ENCODE peak calls at places on chromosome 5, in five cellular contexts. G is naive B cell; H is lung microvascular endothelial cell; X is left cardiac atrium; B is CD4-positive, alpha-beta memory T cell. V is an unnamed sample.

GRCh38 chr5:68272289-68272688 is 56.7 kb downstream of the PIK3R1 start:
- DNase-seq in G (peak; percentile 14), H (no peak), X (no peak), B (peak; percentile 50), V (no peak)

GRCh38 chr5:92599217-92599810 is 981.7 kb downstream of the NR2F1-AS1 start:
- DNase-seq in G (no peak), H (no peak), X (no peak), B (no peak), V (no peak)

GRCh38 chr5:178790371-178790770 is 59.9 kb upstream of the ZNF354A start:
- DNase-seq in G (no peak), H (no peak), X (no peak), B (no peak), V (no peak)

GRCh38 chr5:37777472-37778135 is 62.2 kb downstream of the GDNF start:
- DNase-seq in G (no peak), H (peak; percentile 83), X (no peak), B (no peak), V (no peak)

GRCh38 chr5:88836195-88836838 is 46.7 kb downstream of the MEF2C start:
- DNase-seq in G (no peak), H (peak; percentile 61), X (peak; percentile 36), B (no peak), V (no peak)

GRCh38 chr5:60010328-60010727 is 116.8 kb upstream of the PDE4D start:
- DNase-seq in G (no peak), H (no peak), X (no peak), B (no peak), V (no peak)

GRCh38 chr5:78927657-78928282 is 57.3 kb downstream of the ARSB start:
- DNase-seq in G (no peak), H (peak; percentile 8), X (no peak), B (no peak), V (no peak)

GRCh38 chr5:168291961-168292782 is 727 bp downstream of the WWC1 start:
- DNase-seq in G (no peak), H (no peak), X (no peak), B (no peak), V (no peak)

GRCh38 chr5:14600846-14601245 is 19.3 kb downstream of the OTULINL start:
- DNase-seq in G (no peak), H (no peak), X (no peak), B (no peak), V (no peak)

GRCh38 chr5:53360811-53361210 is 119.6 kb upstream of the FST start:
- DNase-seq in G (no peak), H (peak; percentile 54), X (no peak), B (no peak), V (no peak)

GRCh38 chr5:88732181-88732633 is 150.8 kb downstream of the MEF2C start:
- DNase-seq in G (peak; percentile 54), H (no peak), X (peak; percentile 50), B (no peak), V (peak; percentile 92)

GRCh38 chr5:31531543-31531887 is 378 bp downstream of the DROSHA start:
- DNase-seq in G (no peak), H (peak; percentile 37), X (no peak), B (no peak), V (no peak)

GRCh38 chr5:39208471-39208870 is 10.9 kb downstream of the FYB1 start:
- DNase-seq in G (no peak), H (no peak), X (no peak), B (no peak), V (no peak)

GRCh38 chr5:106640511-106640910 is 1030.2 kb downstream of the EFNA5 start:
- DNase-seq in G (no peak), H (no peak), X (no peak), B (no peak), V (no peak)

GRCh38 chr5:1031306-1031959 is 22.8 kb downstream of the NKD2 start:
- DNase-seq in G (no peak), H (no peak), X (peak; percentile 15), B (no peak), V (no peak)

GRCh38 chr5:173303878-173304590 is 24.2 kb downstream of the STC2 start:
- DNase-seq in G (no peak), H (no peak), X (no peak), B (no peak), V (no peak)

GRCh38 chr5:119220576-119221197 is 135.1 kb upstream of the TNFAIP8 start:
- DNase-seq in G (peak; percentile 48), H (no peak), X (no peak), B (no peak), V (peak; percentile 16)

GRCh38 chr5:15499528-15500325 is at the start of gene FBXL7:
- DNase-seq in G (no peak), H (peak; percentile 87), X (peak; percentile 87), B (no peak), V (no peak)

GRCh38 chr5:179836225-179837019 is 15.7 kb downstream of the SQSTM1 start:
- DNase-seq in G (peak; percentile 49), H (peak; percentile 52), X (no peak), B (peak; percentile 48), V (no peak)

GRCh38 chr5:135594416-135594960 is 15.7 kb upstream of the CXCL14 start:
- DNase-seq in G (no peak), H (no peak), X (no peak), B (no peak), V (no peak)

GRCh38 chr5:134846641-134846960 is 833 bp downstream of the C5orf24 start:
- DNase-seq in G (no peak), H (peak; percentile 40), X (no peak), B (no peak), V (no peak)

GRCh38 chr5:172766287-172767104 is 4.5 kb downstream of the DUSP1 start:
- DNase-seq in G (peak; percentile 66), H (peak; percentile 92), X (peak; percentile 91), B (peak; percentile 66), V (no peak)

GRCh38 chr5:170107674-170108073 is 2.0 kb downstream of the FOXI1 start:
- DNase-seq in G (no peak), H (no peak), X (no peak), B (no peak), V (no peak)